ENCODE peak calls at places on chromosomes 7 and 10, in five cellular contexts. B, W, A, R and D are unnamed samples.

GRCh38 chr10:117892681-117893220 is 154.0 kb downstream of the RAB11FIP2 start:
- DNase-seq in B (no peak), W (no peak), A (no peak), R (no peak), D (no peak)

GRCh38 chr10:43194266-43194665 is 56.0 kb downstream of the CSGALNACT2 start:
- DNase-seq in B (no peak), W (no peak), A (no peak), R (no peak), D (no peak)

GRCh38 chr10:3825244-3825643 is 40.2 kb upstream of the KLF6 start:
- DNase-seq in B (no peak), W (no peak), A (no peak), R (no peak), D (no peak)

GRCh38 chr10:55158643-55159042 is 357.6 kb upstream of the PCDH15 start:
- DNase-seq in B (no peak), W (no peak), A (no peak), R (no peak), D (no peak)

GRCh38 chr10:33655921-33656320 is 321.5 kb upstream of the NRP1 start:
- DNase-seq in B (no peak), W (no peak), A (no peak), R (no peak), D (no peak)

GRCh38 chr7:139739863-139740597 is 37.8 kb downstream of the HIPK2 start:
- DNase-seq in B (no peak), W (no peak), A (peak; percentile 50), R (no peak), D (peak; percentile 89)

GRCh38 chr7:52061666-52062065 is 745.1 kb upstream of the COBL start:
- DNase-seq in B (no peak), W (no peak), A (no peak), R (no peak), D (no peak)

GRCh38 chr10:23294638-23295247 is 49.9 kb downstream of the C10orf67 start:
- DNase-seq in B (no peak), W (no peak), A (no peak), R (no peak), D (no peak)

GRCh38 chr10:113011592-113012374 is 61.7 kb downstream of the TCF7L2 start:
- DNase-seq in B (no peak), W (no peak), A (no peak), R (no peak), D (no peak)

GRCh38 chr10:37754538-37755323 is 102.7 kb downstream of the ZNF248 start:
- DNase-seq in B (no peak), W (no peak), A (no peak), R (peak; percentile 10), D (peak; percentile 0)

GRCh38 chr10:100403734-100404133 is 56.7 kb downstream of the SCD start:
- DNase-seq in B (no peak), W (no peak), A (peak; percentile 2), R (no peak), D (peak; percentile 0)

GRCh38 chr7:4909891-4910290 is 26.4 kb upstream of the RADIL start:
- DNase-seq in B (no peak), W (no peak), A (no peak), R (no peak), D (no peak)

GRCh38 chr7:68015098-68015497 is 1018.5 kb downstream of the TYW1 start:
- DNase-seq in B (no peak), W (no peak), A (no peak), R (no peak), D (no peak)

GRCh38 chr10:70575486-70575873 is 27.1 kb downstream of the PRF1 start:
- DNase-seq in B (no peak), W (peak; percentile 34), A (no peak), R (no peak), D (peak; percentile 71)

GRCh38 chr7:107152011-107152410 is 16.8 kb upstream of the HBP1 start:
- DNase-seq in B (no peak), W (no peak), A (no peak), R (no peak), D (no peak)

GRCh38 chr7:50333266-50333665 is 28.8 kb downstream of the IKZF1 start:
- DNase-seq in B (no peak), W (no peak), A (no peak), R (no peak), D (no peak)

GRCh38 chr7:70520604-70521003 is 611.3 kb upstream of the GALNT17 start:
- DNase-seq in B (no peak), W (no peak), A (no peak), R (no peak), D (no peak)

GRCh38 chr10:25026463-25026862 is 10.1 kb downstream of the THNSL1 start:
- DNase-seq in B (no peak), W (no peak), A (no peak), R (no peak), D (no peak)

GRCh38 chr10:24737001-24737400 is 13.3 kb upstream of the ARHGAP21 start:
- DNase-seq in B (no peak), W (no peak), A (no peak), R (no peak), D (no peak)

GRCh38 chr7:142301923-142302550 is 44.2 kb upstream of the PRSS58 start:
- DNase-seq in B (no peak), W (no peak), A (no peak), R (peak; percentile 55), D (peak; percentile 9)

GRCh38 chr7:3285652-3286051 is 15.4 kb upstream of the SDK1 start:
- DNase-seq in B (no peak), W (no peak), A (no peak), R (no peak), D (no peak)

GRCh38 chr7:77409739-77410545 is 6.2 kb downstream of the GSAP start:
- DNase-seq in B (peak; percentile 56), W (no peak), A (no peak), R (no peak), D (no peak)

GRCh38 chr7:25949672-25950487 is 202.1 kb upstream of the NFE2L3 start:
- DNase-seq in B (no peak), W (peak; percentile 41), A (no peak), R (peak; percentile 51), D (no peak)

GRCh38 chr10:46329690-46330016 is 42.9 kb downstream of the ANTXRL start:
- DNase-seq in B (no peak), W (no peak), A (no peak), R (no peak), D (no peak)

GRCh38 chr10:384538-385305 is 249.5 kb downstream of the ZMYND11 start:
- DNase-seq in B (no peak), W (no peak), A (no peak), R (no peak), D (no peak)

GRCh38 chr7:26237035-26237807 is 35.7 kb downstream of the CBX3 start:
- DNase-seq in B (no peak), W (no peak), A (no peak), R (no peak), D (no peak)

GRCh38 chr10:77114181-77114821 is 523.3 kb downstream of the KCNMA1 start:
- DNase-seq in B (no peak), W (no peak), A (no peak), R (no peak), D (no peak)

GRCh38 chr10:127853868-127854768 is 38.6 kb downstream of the CLRN3 start:
- DNase-seq in B (peak; percentile 15), W (peak; percentile 53), A (peak; percentile 26), R (peak; percentile 85), D (peak; percentile 42)

GRCh38 chr7:30594055-30594539 is 581 bp upstream of the GARS1 start:
- DNase-seq in B (no peak), W (peak; percentile 54), A (peak; percentile 40), R (peak; percentile 37), D (peak; percentile 70)

GRCh38 chr7:80324032-80324431 is 187.8 kb downstream of the GNAT3 start:
- DNase-seq in B (no peak), W (no peak), A (no peak), R (no peak), D (no peak)

GRCh38 chr10:62794306-62794705 is 10.2 kb upstream of the ADO start:
- DNase-seq in B (no peak), W (no peak), A (no peak), R (no peak), D (no peak)

GRCh38 chr7:1235501-1236131 is 2.9 kb downstream of the UNCX start:
- DNase-seq in B (no peak), W (no peak), A (no peak), R (peak; percentile 42), D (no peak)

GRCh38 chr10:4241724-4242345 is 456.8 kb upstream of the KLF6 start:
- DNase-seq in B (peak; percentile 94), W (no peak), A (no peak), R (no peak), D (no peak)

GRCh38 chr7:1659696-1660095 is 10.4 kb upstream of the ELFN1 start:
- DNase-seq in B (peak; percentile 59), W (no peak), A (no peak), R (no peak), D (no peak)

GRCh38 chr7:91416485-91416884 is 152.3 kb downstream of the FZD1 start:
- DNase-seq in B (no peak), W (no peak), A (no peak), R (no peak), D (no peak)

GRCh38 chr7:55198634-55199366 is 166.3 kb upstream of the LANCL2 start:
- DNase-seq in B (no peak), W (no peak), A (no peak), R (no peak), D (no peak)

GRCh38 chr7:2814682-2815522 is 29.2 kb downstream of the GNA12 start:
- DNase-seq in B (no peak), W (no peak), A (no peak), R (no peak), D (no peak)